ENCODE peak calls at places on chromosomes 5 and 9, in seven cellular contexts. S is iris pigment epithelial cell, T is PC-3, P is AG04449, G is globus pallidus, E is A549, I is SHP77. H is an unnamed sample.

GRCh38 chr9:35426627-35427026 is 63.3 kb upstream of the RUSC2 start:
- DNase-seq in G (no peak), T (peak), I (no peak), S (no peak), E (no peak), P (no peak), H (no peak)

GRCh38 chr9:124346347-124347163 is 68.7 kb downstream of the PSMB7 start:
- DNase-seq in G (no peak), P (no peak), T (no peak), S (no peak), E (no peak), I (no peak), H (no peak)

GRCh38 chr5:33310471-33310870 is 130.3 kb upstream of the TARS1 start:
- DNase-seq in S (peak), G (no peak), P (peak), I (no peak), T (peak), E (no peak), H (peak)

GRCh38 chr5:132641841-132642240 is 16.1 kb upstream of the IL13 start:
- DNase-seq in G (no peak), I (no peak), P (no peak), E (no peak), T (no peak), S (no peak), H (no peak)

GRCh38 chr9:117555964-117556629 is 141.2 kb upstream of the ASTN2 start:
- DNase-seq in S (peak), G (peak), E (peak), I (peak), T (peak), P (no peak), H (peak)

GRCh38 chr5:173329370-173330150 is 1.3 kb upstream of the STC2 start:
- DNase-seq in G (no peak), E (no peak), P (no peak), T (peak), I (peak), S (no peak), H (peak)

GRCh38 chr5:109739741-109740140 is 50.0 kb downstream of the MAN2A1 start:
- DNase-seq in E (no peak), I (no peak), G (no peak), P (no peak), S (peak), T (peak), H (peak)

GRCh38 chr9:36174731-36175130 is 5.5 kb downstream of the CCIN start:
- DNase-seq in P (no peak), I (no peak), S (no peak), E (no peak), G (no peak), T (no peak), H (no peak)

GRCh38 chr9:546797-547223 is 294.7 kb upstream of the DMRT1 start:
- DNase-seq in G (peak), E (no peak), S (no peak), P (no peak), I (no peak), T (no peak), H (no peak)

GRCh38 chr5:100797863-100798262 is 105.2 kb downstream of the ST8SIA4 start:
- DNase-seq in E (no peak), S (peak), G (no peak), I (no peak), T (peak), P (no peak), H (peak)

GRCh38 chr5:35339616-35340100 is 109.4 kb upstream of the PRLR start:
- DNase-seq in P (no peak), I (no peak), E (no peak), T (no peak), G (no peak), S (no peak), H (no peak)

GRCh38 chr9:89387970-89388867 is 69.9 kb downstream of the SECISBP2 start:
- DNase-seq in I (no peak), E (no peak), P (peak), S (peak), G (peak), T (no peak), H (peak)

GRCh38 chr9:113492343-113493079 is 29.0 kb downstream of the RGS3 start:
- DNase-seq in T (no peak), E (no peak), S (peak), P (no peak), G (no peak), I (no peak), H (peak)

GRCh38 chr9:133707761-133708122 is 30.4 kb downstream of the SARDH start:
- DNase-seq in G (no peak), E (no peak), T (no peak), S (no peak), P (no peak), I (no peak), H (no peak)

GRCh38 chr5:30237189-30237588 is 956.3 kb upstream of the CDH6 start:
- DNase-seq in E (no peak), I (no peak), T (peak), P (no peak), S (no peak), G (no peak), H (no peak)

GRCh38 chr5:126544087-126544740 is 50.8 kb downstream of the ALDH7A1 start:
- DNase-seq in G (no peak), E (peak), S (peak), I (peak), P (no peak), T (peak), H (peak)

GRCh38 chr9:3181049-3181953 is 337.4 kb upstream of the PUM3 start:
- DNase-seq in G (peak), T (peak), S (peak), E (peak), P (no peak), I (peak), H (peak)

GRCh38 chr9:105858877-105859276 is 164.5 kb downstream of the TMEM38B start:
- DNase-seq in I (no peak), G (no peak), E (no peak), T (no peak), P (no peak), S (no peak), H (no peak)

GRCh38 chr5:7877851-7878250 is 8.9 kb downstream of the MTRR start:
- DNase-seq in P (no peak), T (no peak), G (no peak), S (peak), I (no peak), E (no peak), H (no peak)

H was measured in mesenchymal stem cell.